ENCODE peak calls at places on chromosome 1, in nine cellular contexts. P, Y, S, E, Z, I, B, N and U are unnamed samples.

GRCh38 chr1:62732327-62732726 is 44.1 kb upstream of the DOCK7 start:
- DNase-seq in S (no peak), Z (no peak), Y (no peak), B (no peak), I (no peak), E (no peak), N (no peak), P (no peak), U (no peak)

GRCh38 chr1:80656011-80656627 is 1144.6 kb upstream of the ADGRL2 start:
- DNase-seq in I (no peak), P (peak), Y (no peak), E (no peak), S (peak), N (no peak), B (no peak), Z (no peak), U (no peak)

GRCh38 chr1:79575424-79575823 is 568.9 kb upstream of the ADGRL4 start:
- DNase-seq in P (no peak), S (no peak), B (no peak), Y (no peak), N (no peak), E (no peak), I (no peak), Z (no peak), U (no peak)

GRCh38 chr1:109788695-109789521 is 25.2 kb upstream of the EPS8L3 start:
- DNase-seq in S (no peak), E (peak), I (no peak), Z (no peak), Y (no peak), P (peak), B (peak), N (no peak), U (no peak)

GRCh38 chr1:62312698-62313097 is 6.5 kb downstream of the KANK4 start:
- DNase-seq in Y (no peak), N (no peak), S (no peak), E (no peak), P (no peak), Z (no peak), I (no peak), B (no peak), U (no peak)

GRCh38 chr1:177033628-177034027 is 130.9 kb downstream of the ASTN1 start:
- DNase-seq in N (no peak), Z (no peak), B (no peak), E (no peak), P (no peak), Y (no peak), S (no peak), I (no peak), U (no peak)

GRCh38 chr1:151606384-151606783 is 5.5 kb upstream of the SNX27 start:
- DNase-seq in S (no peak), P (no peak), E (no peak), Y (no peak), I (no peak), Z (no peak), N (no peak), B (no peak), U (no peak)

GRCh38 chr1:188154196-188154595 is 1325.4 kb downstream of the PLA2G4A start:
- DNase-seq in S (no peak), E (no peak), I (no peak), B (no peak), Z (no peak), Y (no peak), P (no peak), N (no peak), U (no peak)

GRCh38 chr1:155950829-155951228 is 9.4 kb downstream of the RXFP4 start:
- DNase-seq in I (no peak), P (no peak), N (no peak), S (no peak), Z (no peak), B (no peak), E (no peak), Y (no peak), U (no peak)

GRCh38 chr1:62306065-62306464 is 13.2 kb downstream of the KANK4 start:
- DNase-seq in Z (no peak), Y (no peak), E (no peak), P (no peak), B (no peak), S (no peak), N (no peak), I (no peak), U (no peak)

GRCh38 chr1:225700164-225700740 is 47.3 kb upstream of the ENAH start:
- DNase-seq in P (no peak), N (no peak), I (no peak), S (peak), Z (peak), Y (no peak), E (no peak), B (no peak), U (no peak)

GRCh38 chr1:39081266-39082139 is 55.4 kb downstream of the NDUFS5 start:
- DNase-seq in S (no peak), N (peak), P (no peak), Z (peak), B (no peak), E (peak), I (peak), Y (peak), U (peak)

GRCh38 chr1:218587890-218588289 is 242.8 kb downstream of the TGFB2 start:
- DNase-seq in I (no peak), Z (no peak), B (no peak), N (no peak), E (no peak), P (no peak), S (no peak), Y (no peak), U (no peak)

GRCh38 chr1:238323483-238323882 is 432.8 kb upstream of the ZP4 start:
- DNase-seq in S (no peak), P (no peak), E (no peak), Y (no peak), I (no peak), Z (no peak), B (no peak), N (no peak), U (no peak)

GRCh38 chr1:2271134-2271785 is 43.1 kb downstream of the SKI start:
- DNase-seq in Z (no peak), S (no peak), E (peak), Y (no peak), B (no peak), I (no peak), N (no peak), P (no peak), U (no peak)